ENCODE peak calls at places on chromosomes 6 and 20, in nine cellular contexts. One of them, this sample, is unnamed.

GRCh38 chr6:163719028-163719742 is 304.7 kb downstream of the QKI start:
- DNase-seq in body of pancreas: no peak
- DNase-seq in heart right ventricle: no peak
- DNase-seq in uterus: no peak
- DNase-seq in WERI-Rb-1: no peak
- DNase-seq in HCT116: no peak
- DNase-seq in astrocyte: no peak
- DNase-seq in tibial artery: no peak
- DNase-seq in stomach: peak
- DNase-seq in this sample: no peak

GRCh38 chr6:159969204-159969912 is 476 bp downstream of the IGF2R start:
- DNase-seq in WERI-Rb-1: peak
- DNase-seq in tibial artery: peak
- DNase-seq in uterus: peak
- DNase-seq in stomach: peak
- DNase-seq in HCT116: no peak
- DNase-seq in astrocyte: no peak
- DNase-seq in heart right ventricle: peak
- DNase-seq in body of pancreas: peak
- DNase-seq in this sample: no peak

GRCh38 chr6:45450132-45450531 is 72.4 kb upstream of the SUPT3H start:
- DNase-seq in tibial artery: no peak
- DNase-seq in WERI-Rb-1: no peak
- DNase-seq in astrocyte: no peak
- DNase-seq in HCT116: no peak
- DNase-seq in stomach: no peak
- DNase-seq in uterus: no peak
- DNase-seq in body of pancreas: no peak
- DNase-seq in heart right ventricle: no peak
- DNase-seq in this sample: no peak

GRCh38 chr20:33076662-33077398 is 2.6 kb upstream of the BPIFB4 start:
- DNase-seq in body of pancreas: no peak
- DNase-seq in WERI-Rb-1: peak
- DNase-seq in uterus: no peak
- DNase-seq in tibial artery: no peak
- DNase-seq in astrocyte: no peak
- DNase-seq in stomach: no peak
- DNase-seq in HCT116: peak
- DNase-seq in heart right ventricle: no peak
- DNase-seq in this sample: no peak

GRCh38 chr6:56072856-56073255 is 174.5 kb downstream of the COL21A1 start:
- DNase-seq in body of pancreas: no peak
- DNase-seq in stomach: no peak
- DNase-seq in tibial artery: no peak
- DNase-seq in HCT116: no peak
- DNase-seq in heart right ventricle: no peak
- DNase-seq in uterus: no peak
- DNase-seq in astrocyte: no peak
- DNase-seq in WERI-Rb-1: no peak
- DNase-seq in this sample: no peak

GRCh38 chr6:122717350-122717749 is 62.2 kb upstream of the FABP7 start:
- DNase-seq in astrocyte: peak
- DNase-seq in HCT116: no peak
- DNase-seq in uterus: no peak
- DNase-seq in WERI-Rb-1: peak
- DNase-seq in stomach: no peak
- DNase-seq in body of pancreas: no peak
- DNase-seq in tibial artery: no peak
- DNase-seq in heart right ventricle: no peak
- DNase-seq in this sample: no peak

GRCh38 chr6:100553243-100553642 is 88.5 kb upstream of the SIM1 start:
- DNase-seq in WERI-Rb-1: no peak
- DNase-seq in body of pancreas: no peak
- DNase-seq in heart right ventricle: no peak
- DNase-seq in stomach: no peak
- DNase-seq in tibial artery: no peak
- DNase-seq in HCT116: no peak
- DNase-seq in astrocyte: no peak
- DNase-seq in uterus: no peak
- DNase-seq in this sample: no peak

GRCh38 chr20:33814238-33814712 is 3.1 kb downstream of the CHMP4B start:
- DNase-seq in body of pancreas: no peak
- DNase-seq in stomach: no peak
- DNase-seq in uterus: no peak
- DNase-seq in tibial artery: no peak
- DNase-seq in astrocyte: no peak
- DNase-seq in HCT116: no peak
- DNase-seq in heart right ventricle: no peak
- DNase-seq in WERI-Rb-1: no peak
- DNase-seq in this sample: no peak

GRCh38 chr20:25295386-25296093 is 47.7 kb downstream of the PYGB start:
- DNase-seq in body of pancreas: peak
- DNase-seq in WERI-Rb-1: peak
- DNase-seq in tibial artery: peak
- DNase-seq in astrocyte: no peak
- DNase-seq in uterus: no peak
- DNase-seq in HCT116: no peak
- DNase-seq in heart right ventricle: peak
- DNase-seq in stomach: peak
- DNase-seq in this sample: peak

GRCh38 chr20:7038029-7038428 is 270.5 kb downstream of the BMP2 start:
- DNase-seq in HCT116: no peak
- DNase-seq in tibial artery: no peak
- DNase-seq in WERI-Rb-1: no peak
- DNase-seq in uterus: no peak
- DNase-seq in body of pancreas: no peak
- DNase-seq in heart right ventricle: no peak
- DNase-seq in astrocyte: peak
- DNase-seq in stomach: no peak
- DNase-seq in this sample: no peak

GRCh38 chr6:160455484-160456213 is 107.5 kb downstream of the SLC22A3 start:
- DNase-seq in stomach: peak
- DNase-seq in WERI-Rb-1: peak
- DNase-seq in astrocyte: peak
- DNase-seq in heart right ventricle: peak
- DNase-seq in body of pancreas: peak
- DNase-seq in uterus: peak
- DNase-seq in tibial artery: peak
- DNase-seq in HCT116: peak
- DNase-seq in this sample: peak

GRCh38 chr20:3586111-3586510 is 77.1 kb downstream of the GFRA4 start:
- DNase-seq in astrocyte: no peak
- DNase-seq in uterus: no peak
- DNase-seq in HCT116: no peak
- DNase-seq in tibial artery: no peak
- DNase-seq in stomach: no peak
- DNase-seq in heart right ventricle: no peak
- DNase-seq in WERI-Rb-1: no peak
- DNase-seq in body of pancreas: no peak
- DNase-seq in this sample: no peak

GRCh38 chr20:41275181-41275793 is 42.2 kb downstream of the ZHX3 start:
- DNase-seq in stomach: peak
- DNase-seq in tibial artery: no peak
- DNase-seq in WERI-Rb-1: no peak
- DNase-seq in heart right ventricle: no peak
- DNase-seq in astrocyte: peak
- DNase-seq in uterus: no peak
- DNase-seq in HCT116: no peak
- DNase-seq in body of pancreas: peak
- DNase-seq in this sample: no peak

GRCh38 chr6:22298393-22299010 is 1.7 kb upstream of the PRL start:
- DNase-seq in astrocyte: peak
- DNase-seq in body of pancreas: no peak
- DNase-seq in HCT116: no peak
- DNase-seq in heart right ventricle: no peak
- DNase-seq in stomach: no peak
- DNase-seq in WERI-Rb-1: no peak
- DNase-seq in tibial artery: no peak
- DNase-seq in uterus: no peak
- DNase-seq in this sample: no peak

GRCh38 chr20:32849577-32849976 is 9.1 kb upstream of the EFCAB8 start:
- DNase-seq in WERI-Rb-1: no peak
- DNase-seq in tibial artery: no peak
- DNase-seq in stomach: no peak
- DNase-seq in HCT116: no peak
- DNase-seq in heart right ventricle: no peak
- DNase-seq in uterus: no peak
- DNase-seq in astrocyte: no peak
- DNase-seq in body of pancreas: no peak
- DNase-seq in this sample: no peak

DNA sequence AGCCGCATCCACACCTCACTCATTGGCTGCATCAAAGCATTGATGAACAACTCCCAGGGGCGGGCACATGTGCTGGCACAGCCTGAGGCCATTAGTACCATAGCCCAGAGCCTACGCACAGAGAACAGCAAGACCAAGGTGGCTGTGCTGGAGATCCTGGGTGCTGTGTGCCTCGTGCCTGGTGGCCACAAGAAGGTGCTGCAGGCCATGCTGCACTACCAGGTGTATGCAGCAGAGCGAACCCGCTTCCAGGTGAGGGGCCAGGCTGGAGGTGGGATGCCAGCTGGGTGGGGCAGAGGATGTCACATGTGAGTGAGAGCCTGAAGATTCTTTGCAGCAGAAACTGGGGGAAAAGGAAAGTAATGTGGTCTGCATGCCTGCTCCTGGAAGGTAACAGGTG is 66.7 kb downstream of the MOCS1 start:
- DNase-seq in tibial artery: peak
- DNase-seq in WERI-Rb-1: peak
- DNase-seq in heart right ventricle: no peak
- DNase-seq in astrocyte: no peak
- DNase-seq in stomach: no peak
- DNase-seq in HCT116: no peak
- DNase-seq in uterus: no peak
- DNase-seq in body of pancreas: no peak
- DNase-seq in this sample: no peak
- TF ChIP-seq CTCF in tibial artery: no peak
- TF ChIP-seq CTCF in WERI-Rb-1: peak
- TF ChIP-seq CTCF in heart right ventricle: no peak
- TF ChIP-seq CTCF in astrocyte: no peak
- TF ChIP-seq CTCF in stomach: no peak
- TF ChIP-seq CTCF in HCT116: no peak
- TF ChIP-seq CTCF in uterus: no peak
- TF ChIP-seq CTCF in body of pancreas: no peak
- TF ChIP-seq CTCF in this sample: no peak

GRCh38 chr20:53579266-53579580 is 14.4 kb downstream of the ZNF217 start:
- DNase-seq in tibial artery: no peak
- DNase-seq in uterus: no peak
- DNase-seq in body of pancreas: no peak
- DNase-seq in heart right ventricle: no peak
- DNase-seq in WERI-Rb-1: no peak
- DNase-seq in HCT116: no peak
- DNase-seq in stomach: peak
- DNase-seq in astrocyte: no peak
- DNase-seq in this sample: no peak
- H3K4me3 ChIP-seq in tibial artery: no peak
- H3K4me3 ChIP-seq in uterus: no peak
- H3K4me3 ChIP-seq in body of pancreas: no peak
- H3K4me3 ChIP-seq in heart right ventricle: peak
- H3K4me3 ChIP-seq in WERI-Rb-1: no peak
- H3K4me3 ChIP-seq in HCT116: no peak
- H3K4me3 ChIP-seq in stomach: no peak
- H3K4me3 ChIP-seq in astrocyte: peak
- H3K4me3 ChIP-seq in this sample: peak

DNA sequence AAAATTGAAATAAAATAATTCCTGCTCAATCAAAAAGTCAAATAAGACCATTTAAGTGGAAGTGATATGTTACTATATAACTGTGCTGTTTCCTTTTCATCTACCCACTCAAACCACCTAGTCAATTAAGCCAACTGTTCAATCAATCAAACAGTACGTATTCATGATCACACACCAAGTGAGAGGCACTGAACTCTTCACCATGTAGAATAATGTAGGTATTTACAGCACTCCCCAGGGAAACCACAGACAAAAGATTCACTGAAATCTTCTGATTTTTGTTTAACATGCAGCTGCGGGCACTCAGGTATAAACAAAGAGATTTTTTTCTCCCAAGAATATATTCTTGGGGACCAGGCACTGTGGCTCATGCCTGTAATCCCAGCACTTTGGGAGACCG is 21.3 kb upstream of the OPRM1 start:
- DNase-seq in heart right ventricle: no peak
- DNase-seq in body of pancreas: no peak
- DNase-seq in HCT116: no peak
- DNase-seq in uterus: no peak
- DNase-seq in WERI-Rb-1: no peak
- DNase-seq in astrocyte: no peak
- DNase-seq in stomach: no peak
- DNase-seq in tibial artery: no peak
- DNase-seq in this sample: no peak
- H3K27ac ChIP-seq in heart right ventricle: no peak
- H3K27ac ChIP-seq in body of pancreas: no peak
- H3K27ac ChIP-seq in HCT116: no peak
- H3K27ac ChIP-seq in uterus: no peak
- H3K27ac ChIP-seq in WERI-Rb-1: no peak
- H3K27ac ChIP-seq in astrocyte: no peak
- H3K27ac ChIP-seq in stomach: no peak
- H3K27ac ChIP-seq in tibial artery: no peak
- H3K27ac ChIP-seq in this sample: no peak

GRCh38 chr6:2738373-2738979 is 12.2 kb downstream of the MYLK4 start:
- DNase-seq in uterus: no peak
- DNase-seq in stomach: peak
- DNase-seq in tibial artery: no peak
- DNase-seq in HCT116: peak
- DNase-seq in WERI-Rb-1: peak
- DNase-seq in body of pancreas: peak
- DNase-seq in astrocyte: peak
- DNase-seq in heart right ventricle: no peak
- DNase-seq in this sample: no peak

GRCh38 chr6:2734517-2735076 is 16.1 kb downstream of the MYLK4 start:
- DNase-seq in uterus: no peak
- DNase-seq in tibial artery: no peak
- DNase-seq in HCT116: no peak
- DNase-seq in heart right ventricle: no peak
- DNase-seq in astrocyte: peak
- DNase-seq in body of pancreas: no peak
- DNase-seq in WERI-Rb-1: no peak
- DNase-seq in stomach: no peak
- DNase-seq in this sample: no peak

GRCh38 chr6:2740601-2741000 is 10.1 kb downstream of the MYLK4 start:
- DNase-seq in body of pancreas: no peak
- DNase-seq in HCT116: no peak
- DNase-seq in heart right ventricle: no peak
- DNase-seq in stomach: no peak
- DNase-seq in WERI-Rb-1: no peak
- DNase-seq in astrocyte: no peak
- DNase-seq in uterus: no peak
- DNase-seq in tibial artery: no peak
- DNase-seq in this sample: no peak

GRCh38 chr6:2739335-2739734 is 11.4 kb downstream of the MYLK4 start:
- DNase-seq in stomach: no peak
- DNase-seq in heart right ventricle: no peak
- DNase-seq in tibial artery: no peak
- DNase-seq in body of pancreas: no peak
- DNase-seq in uterus: no peak
- DNase-seq in HCT116: no peak
- DNase-seq in astrocyte: peak
- DNase-seq in WERI-Rb-1: no peak
- DNase-seq in this sample: no peak

DNA sequence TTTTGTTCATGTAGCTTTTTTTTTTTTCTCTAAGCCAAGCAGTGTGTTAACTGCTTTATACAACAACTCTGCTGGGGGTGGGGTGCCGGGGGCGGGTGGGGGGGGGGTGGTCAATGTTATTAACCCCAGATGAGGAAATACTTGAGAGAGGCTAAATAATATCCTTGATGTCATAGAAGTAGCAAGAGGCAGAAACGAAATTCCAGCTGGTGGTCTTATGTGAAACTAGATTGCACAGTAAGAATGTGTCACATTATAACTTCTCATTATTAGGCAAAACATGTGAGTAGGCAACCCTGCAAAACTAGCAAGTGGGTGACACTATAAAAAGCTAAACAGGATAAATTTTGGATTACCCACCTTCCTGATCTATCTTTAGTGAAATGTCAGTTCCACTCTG is 12.8 kb downstream of the MYLK4 start:
- DNase-seq in body of pancreas: no peak
- DNase-seq in WERI-Rb-1: no peak
- DNase-seq in astrocyte: no peak
- DNase-seq in uterus: no peak
- DNase-seq in stomach: no peak
- DNase-seq in heart right ventricle: no peak
- DNase-seq in HCT116: no peak
- DNase-seq in tibial artery: no peak
- DNase-seq in this sample: no peak
- TF ChIP-seq CTCF in body of pancreas: no peak
- TF ChIP-seq CTCF in WERI-Rb-1: no peak
- TF ChIP-seq CTCF in astrocyte: no peak
- TF ChIP-seq CTCF in uterus: no peak
- TF ChIP-seq CTCF in stomach: no peak
- TF ChIP-seq CTCF in heart right ventricle: no peak
- TF ChIP-seq CTCF in HCT116: no peak
- TF ChIP-seq CTCF in tibial artery: no peak
- TF ChIP-seq CTCF in this sample: no peak